ENCODE peak calls at places on chromosome 14, in eight cellular contexts. T is endothelial cell, B is C1 segment of cervical spinal cord, W is colonic mucosa, F is mesenchymal stem cell, U is AG10803, V is iPS-NIHi11, I is iris pigment epithelial cell. Z is an unnamed sample.

GRCh38 chr14:86057018-86057667 is 527.2 kb downstream of the FLRT2 start:
- DNase-seq in F (peak), I (peak), B (no peak), T (peak), U (peak), W (no peak), V (peak), Z (peak)

GRCh38 chr14:54652188-54652889 is 85.4 kb downstream of the SAMD4A start:
- DNase-seq in I (peak), F (peak), W (peak), V (peak), U (peak), B (no peak), T (peak), Z (peak)

GRCh38 chr14:105388110-105388951 is 10.0 kb upstream of the TEX22 start:
- DNase-seq in F (no peak), V (no peak), U (no peak), I (no peak), W (no peak), B (no peak), T (no peak), Z (no peak)

GRCh38 chr14:100393906-100394732 is 71.0 kb downstream of the SLC25A47 start:
- DNase-seq in I (no peak), B (no peak), F (no peak), V (no peak), W (no peak), T (no peak), U (no peak), Z (no peak)

GRCh38 chr14:91429385-91429784 is 11.8 kb upstream of the CCDC88C start:
- DNase-seq in U (no peak), T (no peak), I (no peak), W (no peak), V (no peak), F (no peak), B (no peak), Z (no peak)

GRCh38 chr14:55580401-55581010 is 499 bp downstream of the KTN1 start:
- DNase-seq in B (no peak), F (peak), I (no peak), U (peak), V (peak), W (peak), T (peak), Z (peak)

GRCh38 chr14:32405856-32406255 is 76.8 kb downstream of the AKAP6 start:
- DNase-seq in I (no peak), B (no peak), U (no peak), V (no peak), W (no peak), F (no peak), T (no peak), Z (no peak)

GRCh38 chr14:91252901-91253794 is 8.6 kb upstream of the GPR68 start:
- DNase-seq in W (peak), V (peak), B (peak), F (peak), I (no peak), T (peak), U (no peak), Z (no peak)

GRCh38 chr14:93655078-93655750 is 133.1 kb downstream of the PRIMA1 start:
- DNase-seq in U (peak), I (peak), T (peak), F (peak), B (peak), V (peak), W (peak), Z (peak)

GRCh38 chr14:95495538-95496025 is 20.9 kb downstream of the SYNE3 start:
- DNase-seq in V (no peak), W (peak), F (no peak), U (no peak), T (no peak), I (no peak), B (no peak), Z (no peak)

GRCh38 chr14:63664143-63664460 is 22.4 kb upstream of the WDR89 start:
- DNase-seq in I (no peak), U (no peak), T (no peak), W (no peak), F (no peak), V (no peak), B (no peak), Z (no peak)

GRCh38 chr14:56125772-56126411 is 7.7 kb downstream of the PELI2 start:
- DNase-seq in B (peak), U (no peak), F (no peak), W (no peak), T (no peak), V (no peak), I (no peak), Z (no peak)

GRCh38 chr14:36647827-36648753 is 13.6 kb upstream of the PAX9 start:
- DNase-seq in T (peak), V (peak), U (peak), I (peak), W (no peak), B (no peak), F (peak), Z (peak)

GRCh38 chr14:65164825-65165135 is 62.5 kb upstream of the MAX start:
- DNase-seq in I (no peak), B (no peak), T (no peak), U (no peak), F (no peak), W (no peak), V (no peak), Z (no peak)

GRCh38 chr14:103618999-103619398 is 10.0 kb upstream of the KLC1 start:
- DNase-seq in U (peak), V (no peak), F (peak), B (no peak), I (no peak), T (no peak), W (no peak), Z (no peak)

GRCh38 chr14:58633831-58634230 is 3.9 kb upstream of the DACT1 start:
- DNase-seq in F (peak), U (peak), T (no peak), V (no peak), I (no peak), B (no peak), W (no peak), Z (peak)

GRCh38 chr14:106790189-106791036 is 1264.0 kb downstream of the TMEM121 start:
- DNase-seq in V (peak), I (peak), T (no peak), B (no peak), U (no peak), W (peak), F (no peak), Z (no peak)

GRCh38 chr14:105694961-105695360 is 168.6 kb downstream of the TMEM121 start:
- DNase-seq in U (no peak), I (no peak), T (no peak), F (no peak), B (no peak), V (no peak), W (no peak), Z (no peak)

GRCh38 chr14:74703043-74703442 is 9.8 kb downstream of the AREL1 start:
- DNase-seq in B (no peak), F (no peak), I (no peak), T (no peak), W (no peak), V (no peak), U (no peak), Z (no peak)

GRCh38 chr14:23069413-23069806 is 12.1 kb upstream of the CDH24 start:
- DNase-seq in W (no peak), T (no peak), I (no peak), B (no peak), F (no peak), U (no peak), V (no peak), Z (no peak)

GRCh38 chr14:73744874-73745529 is 30.8 kb upstream of the PNMA1 start:
- DNase-seq in T (no peak), F (no peak), U (no peak), W (peak), V (no peak), I (no peak), B (no peak), Z (no peak)

GRCh38 chr14:52844262-52845060 is 53.1 kb upstream of the GNPNAT1 start:
- DNase-seq in T (no peak), U (peak), W (no peak), I (no peak), F (no peak), V (no peak), B (no peak), Z (peak)

GRCh38 chr14:41957459-41957858 is 350.8 kb downstream of the LRFN5 start:
- DNase-seq in I (no peak), W (no peak), B (no peak), T (no peak), V (no peak), F (no peak), U (no peak), Z (no peak)

GRCh38 chr14:65169351-65169750 is 67.0 kb upstream of the MAX start:
- DNase-seq in I (peak), V (no peak), W (no peak), T (no peak), F (peak), U (peak), B (no peak), Z (peak)

GRCh38 chr14:75307700-75308379 is 29.2 kb downstream of the FOS start:
- DNase-seq in W (peak), U (peak), T (peak), V (peak), B (peak), I (peak), F (peak), Z (peak)